ENCODE peak calls at places on chromosomes 5 and 9, in six cellular contexts. F is gastrocnemius medialis, I is colonic mucosa, C is uterus, G is endodermal cell, E is breast epithelium. B is an unnamed sample.

GRCh38 chr5:133869675-133869978 is 98.8 kb downstream of the C5orf15 start:
- DNase-seq in I (no peak), F (peak; percentile 62), G (no peak), C (no peak), E (no peak), B (no peak)

GRCh38 chr9:136644593-136645342 is 17.9 kb upstream of the EGFL7 start:
- DNase-seq in G (peak; percentile 87), C (peak; percentile 54), I (peak; percentile 50), F (peak; percentile 56), E (no peak), B (peak; percentile 75)

GRCh38 chr5:81422671-81423070 is 28.7 kb upstream of the ACOT12 start:
- DNase-seq in F (no peak), C (no peak), G (no peak), I (no peak), E (no peak), B (no peak)

GRCh38 chr5:135386886-135387628 is 12.0 kb downstream of the MACROH2A1 start:
- DNase-seq in G (no peak), I (peak; percentile 82), E (no peak), C (no peak), F (peak; percentile 57), B (peak; percentile 55)

GRCh38 chr5:80170117-80170535 is 85.7 kb downstream of the SERINC5 start:
- DNase-seq in E (no peak), G (no peak), I (no peak), C (no peak), F (no peak), B (no peak)

GRCh38 chr9:84002344-84002743 is 21.7 kb downstream of the RMI1 start:
- DNase-seq in C (no peak), F (no peak), E (no peak), G (no peak), I (no peak), B (no peak)

GRCh38 chr5:181035991-181036815 is 3.9 kb upstream of the BTNL9 start:
- DNase-seq in C (no peak), E (peak; percentile 52), G (peak; percentile 45), F (no peak), I (no peak), B (no peak)

GRCh38 chr5:139415221-139415861 is 11.5 kb upstream of the SPATA24 start:
- DNase-seq in F (peak; percentile 49), C (no peak), E (no peak), G (no peak), I (no peak), B (no peak)

GRCh38 chr9:34664281-34665108 is 2.0 kb upstream of the CCL27 start:
- DNase-seq in I (peak; percentile 91), E (peak; percentile 71), G (peak; percentile 97), F (peak; percentile 60), C (peak; percentile 79), B (peak; percentile 84)

GRCh38 chr5:57280811-57281301 is 107.0 kb downstream of the GPBP1 start:
- DNase-seq in G (no peak), I (no peak), E (no peak), F (no peak), C (no peak), B (no peak)

GRCh38 chr9:112711050-112711689 is 6.7 kb downstream of the INIP start:
- DNase-seq in E (no peak), I (no peak), F (no peak), C (no peak), G (peak; percentile 55), B (no peak)

GRCh38 chr5:96434201-96434645 is 1.2 kb upstream of the PCSK1 start:
- DNase-seq in E (peak; percentile 21), G (peak; percentile 96), F (no peak), C (peak; percentile 26), I (peak; percentile 61), B (peak; percentile 37)

GRCh38 chr5:172694541-172694940 is 53.5 kb downstream of the NEURL1B start:
- DNase-seq in I (no peak), G (no peak), C (no peak), E (no peak), F (no peak), B (no peak)

GRCh38 chr5:72608297-72608696 is 101.1 kb upstream of the ZNF366 start:
- DNase-seq in E (no peak), C (no peak), F (no peak), I (no peak), G (no peak), B (no peak)

GRCh38 chr5:156367602-156368001 is 40.6 kb downstream of the SGCD start:
- DNase-seq in E (no peak), F (peak; percentile 34), G (no peak), I (no peak), C (no peak), B (no peak)

GRCh38 chr5:79759436-79759835 is 69.8 kb downstream of the CMYA5 start:
- DNase-seq in I (no peak), G (no peak), C (no peak), E (no peak), F (peak; percentile 66), B (no peak)

GRCh38 chr5:35233601-35234000 is 3.3 kb upstream of the PRLR start:
- DNase-seq in E (no peak), C (no peak), I (no peak), F (no peak), G (no peak), B (no peak)

GRCh38 chr5:14204785-14205321 is 61.7 kb downstream of the TRIO start:
- DNase-seq in I (peak; percentile 83), G (no peak), C (peak; percentile 61), E (peak; percentile 44), F (peak; percentile 20), B (peak; percentile 50)

GRCh38 chr9:97853844-97854695 is 1.0 kb downstream of the FOXE1 start:
- DNase-seq in G (peak; percentile 87), C (no peak), I (no peak), E (no peak), F (no peak), B (no peak)

GRCh38 chr9:90189306-90189705 is 453.3 kb downstream of the DIRAS2 start:
- DNase-seq in I (no peak), C (no peak), G (no peak), E (no peak), F (no peak), B (no peak)

GRCh38 chr5:58382131-58382534 is 77.8 kb downstream of the PLK2 start:
- DNase-seq in E (no peak), G (no peak), F (no peak), I (no peak), C (no peak), B (no peak)
- H3K9me3 ChIP-seq in E (peaks cover 13% of the 10 kb centered on the region), G (peaks cover 49% of the 10 kb centered on the region), F (no peaks in the 10 kb centered on the region), I (no peaks in the 10 kb centered on the region), C (no peaks in the 10 kb centered on the region), B (no peaks in the 10 kb centered on the region)

DNA sequence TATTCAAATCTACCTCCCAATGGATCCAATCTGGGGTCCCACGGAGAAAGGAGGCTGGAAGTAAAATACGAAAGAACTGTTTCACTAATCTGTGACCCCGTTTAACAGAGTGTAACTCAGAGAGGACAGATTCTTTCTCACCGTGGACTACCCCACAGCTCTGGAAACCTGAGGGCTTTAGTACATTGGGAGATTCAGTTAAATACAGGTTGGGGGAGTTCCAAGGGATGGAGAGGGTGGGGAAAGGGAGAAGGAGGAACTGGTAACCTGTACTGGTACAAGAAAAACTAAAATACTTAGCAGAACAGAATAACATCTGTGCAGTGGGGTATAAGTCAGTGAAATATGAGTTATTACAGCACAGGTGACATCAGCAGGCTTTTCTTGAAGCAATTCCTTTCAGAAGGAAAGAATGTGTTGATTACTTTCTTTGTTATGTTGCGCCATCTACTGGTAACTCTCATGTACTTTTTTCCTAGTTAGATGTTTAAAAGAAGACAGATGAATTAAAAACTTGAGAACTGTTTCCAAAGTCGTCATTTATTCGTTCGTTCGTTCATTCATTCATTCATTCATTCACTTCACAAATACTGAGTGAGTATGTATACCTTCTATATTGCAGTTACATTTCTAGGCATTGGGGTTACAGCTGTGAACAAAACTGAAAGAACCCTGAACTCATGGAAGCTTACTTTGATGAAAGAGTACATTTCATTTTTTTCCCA is 30.0 kb upstream of the STOM start:
- DNase-seq in C (no peak), I (no peak), E (no peak), G (no peak), F (no peak), B (no peak)
- H3K4me1 ChIP-seq in C (no peaks in the 10 kb centered on the region), I (no peaks in the 10 kb centered on the region), E (no peaks in the 10 kb centered on the region), G (no peaks in the 10 kb centered on the region), F (no peaks in the 10 kb centered on the region), B (no peaks in the 10 kb centered on the region)

GRCh38 chr9:33124046-33124445 is 43.1 kb downstream of the B4GALT1 start:
- DNase-seq in C (no peak), F (no peak), G (no peak), I (no peak), E (no peak), B (no peak)

GRCh38 chr9:33125871-33126822 is 41.0 kb downstream of the B4GALT1 start:
- DNase-seq in E (no peak), F (no peak), G (no peak), I (no peak), C (no peak), B (no peak)

GRCh38 chr9:33123632-33124031 is 43.5 kb downstream of the B4GALT1 start:
- DNase-seq in G (no peak), E (no peak), I (no peak), F (no peak), C (no peak), B (no peak)

GRCh38 chr9:33125441-33125840 is 41.7 kb downstream of the B4GALT1 start:
- DNase-seq in G (no peak), E (no peak), F (no peak), I (no peak), C (no peak), B (no peak)

DNA sequence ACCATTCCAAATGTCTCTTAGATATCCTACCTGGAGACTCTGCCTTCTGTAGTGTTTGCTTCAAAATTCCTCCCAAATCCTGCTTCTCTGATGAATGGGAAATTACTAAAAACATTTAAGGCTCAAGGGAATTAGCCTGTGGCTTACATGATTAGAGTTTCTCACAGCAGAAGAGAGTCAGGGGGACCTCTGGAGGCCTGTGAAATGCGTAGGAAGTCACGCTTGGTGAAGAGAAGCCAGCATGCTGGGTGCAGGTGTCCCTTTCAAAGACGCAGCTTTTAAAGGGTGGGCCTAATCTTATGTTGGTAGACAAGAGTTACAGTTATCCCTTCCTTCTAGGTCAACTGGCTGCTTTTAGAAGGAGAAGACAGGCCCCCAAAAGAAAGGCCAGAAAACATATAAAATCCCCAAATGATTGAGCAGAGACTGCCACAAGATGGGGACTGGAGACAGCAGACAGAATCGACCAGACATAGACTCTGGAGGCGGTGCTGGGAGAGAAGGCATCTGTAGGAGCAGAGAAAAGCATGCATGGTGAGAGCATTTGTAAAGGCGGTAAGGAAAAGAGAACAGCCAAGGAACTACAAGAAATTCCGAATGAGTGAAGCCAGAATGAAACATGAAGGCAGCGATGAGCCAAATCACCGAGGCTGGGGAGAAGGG is 42.3 kb downstream of the B4GALT1 start:
- DNase-seq in F (no peak), E (no peak), G (no peak), C (no peak), I (no peak), B (no peak)
- TF ChIP-seq CTCF in F (no peak), E (no peak), G (no peak), C (peak; percentile 24), I (no peak), B (no peak)

DNA sequence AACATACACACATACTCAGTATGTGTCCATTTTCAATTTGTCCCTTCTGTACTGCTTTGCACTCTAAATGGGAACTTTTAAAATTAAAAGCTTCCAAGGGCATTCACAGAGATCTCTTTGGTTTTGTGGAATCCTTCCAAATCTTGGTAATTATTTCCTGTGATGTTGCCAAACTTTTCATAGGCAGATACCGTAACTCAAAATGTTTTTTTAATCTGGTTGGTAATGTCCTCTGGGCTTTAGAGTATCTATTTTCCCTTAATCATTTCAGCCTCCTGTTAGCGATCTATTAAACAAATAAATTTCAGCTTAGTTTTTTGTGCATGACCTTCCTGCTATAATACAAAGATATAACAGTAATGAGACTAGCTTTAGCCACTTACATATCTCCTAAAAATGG is 282.4 kb downstream of the ARHGEF28 start:
- DNase-seq in G (no peak), C (no peak), F (no peak), E (no peak), I (no peak), B (no peak)
- H3K9me3 ChIP-seq in G (peaks cover 15% of the 10 kb centered on the region), C (no peaks in the 10 kb centered on the region), F (no peaks in the 10 kb centered on the region), E (no peaks in the 10 kb centered on the region), I (no peaks in the 10 kb centered on the region), B (peaks cover 3% of the 10 kb centered on the region)

GRCh38 chr5:111231053-111231586 is 6.9 kb downstream of the CAMK4 start:
- DNase-seq in G (no peak), F (no peak), I (no peak), C (no peak), E (no peak), B (no peak)
- H3K4me1 ChIP-seq in G (no peaks in the 10 kb centered on the region), F (no peaks in the 10 kb centered on the region), I (no peaks in the 10 kb centered on the region), C (no peaks in the 10 kb centered on the region), E (no peaks in the 10 kb centered on the region), B (no peaks in the 10 kb centered on the region)